ENCODE peak calls at places on chromosomes 1 and 21, in six cellular contexts. U is RWPE2, C is psoas muscle, K is sigmoid colon, V is neuronal stem cell, R is A549. J is an unnamed sample. For H3K4me1, the result is how much of the 10 kb centered on the place peaks cover.

GRCh38 chr1:159916240-159917051 is 8.9 kb downstream of the TAGLN2 start:
- DNase-seq in U (no peak), C (no peak), K (no peak), V (peak), R (peak), J (peak)

GRCh38 chr1:160124709-160125478 is 9.3 kb downstream of the ATP1A2 start:
- DNase-seq in U (no peak), C (peak), K (no peak), V (no peak), R (peak), J (no peak)

GRCh38 chr1:164137273-164137947 is 421.6 kb upstream of the PBX1 start:
- DNase-seq in U (no peak), C (no peak), K (no peak), V (no peak), R (no peak), J (no peak)

GRCh38 chr1:183580281-183580682 is 10.0 kb downstream of the NCF2 start:
- DNase-seq in U (no peak), C (no peak), K (no peak), V (no peak), R (peak), J (peak)

GRCh38 chr1:159917533-159917932 is 7.8 kb downstream of the TAGLN2 start:
- DNase-seq in U (no peak), C (no peak), K (no peak), V (no peak), R (no peak), J (no peak)

GRCh38 chr1:15843826-15844572 is 3.5 kb upstream of the SPEN start:
- DNase-seq in U (no peak), C (no peak), K (no peak), V (peak), R (no peak), J (peak)

GRCh38 chr1:52706941-52707926 is 9.1 kb upstream of the COA7 start:
- DNase-seq in U (no peak), C (peak), K (no peak), V (no peak), R (no peak), J (no peak)

GRCh38 chr1:198876371-198876871 is 237.6 kb downstream of the PTPRC start:
- DNase-seq in U (no peak), C (no peak), K (no peak), V (peak), R (no peak), J (peak)

GRCh38 chr1:27372022-27372807 is 2.4 kb downstream of the FCN3 start:
- DNase-seq in U (no peak), C (no peak), K (no peak), V (no peak), R (no peak), J (no peak)

GRCh38 chr21:35988396-35989140 is 71.8 kb downstream of the SETD4 start:
- DNase-seq in U (no peak), C (no peak), K (no peak), V (no peak), R (no peak), J (no peak)

GRCh38 chr1:162040657-162041056 is 17.0 kb upstream of the OLFML2B start:
- DNase-seq in U (no peak), C (no peak), K (no peak), V (no peak), R (peak), J (no peak)

GRCh38 chr1:52328615-52329014 is 37.4 kb downstream of the CC2D1B start:
- DNase-seq in U (no peak), C (no peak), K (no peak), V (no peak), R (no peak), J (no peak)

GRCh38 chr1:21586926-21587601 is 77.8 kb downstream of the ALPL start:
- DNase-seq in U (no peak), C (no peak), K (no peak), V (no peak), R (peak), J (no peak)

GRCh38 chr21:14545906-14546480 is at the start of gene SAMSN1:
- DNase-seq in U (no peak), C (no peak), K (peak), V (no peak), R (no peak), J (no peak)

GRCh38 chr1:195604287-195604686 is 1004.0 kb downstream of the KCNT2 start:
- DNase-seq in U (no peak), C (no peak), K (no peak), V (no peak), R (peak), J (no peak)

GRCh38 chr1:15948600-15949452 is 27.1 kb downstream of the ZBTB17 start:
- DNase-seq in U (no peak), C (peak), K (peak), V (no peak), R (no peak), J (no peak)

GRCh38 chr21:18449586-18449985 is 46.0 kb upstream of the TMPRSS15 start:
- DNase-seq in U (no peak), C (no peak), K (no peak), V (no peak), R (no peak), J (peak)

GRCh38 chr1:239814306-239814881 is 277.3 kb upstream of the FMN2 start:
- DNase-seq in U (peak), C (no peak), K (peak), V (no peak), R (peak), J (no peak)

GRCh38 chr21:25552856-25553255 is 54.4 kb downstream of the MRPL39 start:
- DNase-seq in U (no peak), C (no peak), K (no peak), V (no peak), R (no peak), J (no peak)

GRCh38 chr1:85330206-85330605 is 53.8 kb upstream of the BCL10 start:
- DNase-seq in U (no peak), C (no peak), K (no peak), V (no peak), R (peak), J (no peak)

GRCh38 chr1:189424746-189425331 is 1052.8 kb downstream of the BRINP3 start:
- DNase-seq in U (no peak), C (no peak), K (no peak), V (no peak), R (no peak), J (no peak)

GRCh38 chr1:101284021-101284420 is 47.2 kb downstream of the S1PR1 start:
- DNase-seq in U (no peak), C (no peak), K (no peak), V (no peak), R (no peak), J (peak)

GRCh38 chr1:87024936-87025537 is 110.6 kb downstream of the HS2ST1 start:
- DNase-seq in U (no peak), C (no peak), K (no peak), V (no peak), R (peak), J (peak)

GRCh38 chr1:237953238-237953637 is 62.5 kb upstream of the ZP4 start:
- DNase-seq in U (no peak), C (no peak), K (no peak), V (no peak), R (peak), J (no peak)

GRCh38 chr1:59707216-59707615 is 107.5 kb upstream of the HOOK1 start:
- DNase-seq in U (no peak), C (peak), K (peak), V (no peak), R (peak), J (no peak)

GRCh38 chr1:43438576-43439120 is 15.1 kb downstream of the HYI start:
- DNase-seq in U (no peak), C (no peak), K (peak), V (no peak), R (no peak), J (no peak)

GRCh38 chr1:50846224-50846839 is 113.7 kb downstream of the FAF1 start:
- DNase-seq in U (no peak), C (no peak), K (no peak), V (no peak), R (no peak), J (peak)

GRCh38 chr1:56461158-56462127 is 117.9 kb downstream of the PLPP3 start:
- DNase-seq in U (no peak), C (no peak), K (no peak), V (no peak), R (no peak), J (no peak)

GRCh38 chr1:29256395-29256794 is 20.1 kb downstream of the PTPRU start:
- DNase-seq in U (no peak), C (no peak), K (peak), V (no peak), R (peak), J (no peak)

GRCh38 chr1:117045644-117046043 is 14.5 kb upstream of the TTF2 start:
- DNase-seq in U (no peak), C (no peak), K (no peak), V (no peak), R (no peak), J (peak)

GRCh38 chr1:42177551-42177981 is 13.0 kb upstream of the GUCA2A start:
- DNase-seq in U (no peak), C (no peak), K (no peak), V (no peak), R (no peak), J (no peak)

GRCh38 chr1:54668567-54668966 is 27.0 kb downstream of the MROH7 start:
- DNase-seq in U (no peak), C (no peak), K (no peak), V (no peak), R (no peak), J (no peak)

GRCh38 chr1:164971391-164971790 is 385.1 kb downstream of the LMX1A start:
- DNase-seq in U (no peak), C (no peak), K (no peak), V (no peak), R (no peak), J (no peak)

GRCh38 chr1:172870901-172871606 is 179.7 kb downstream of the TNFSF18 start:
- DNase-seq in U (no peak), C (no peak), K (no peak), V (no peak), R (peak), J (no peak)

GRCh38 chr1:207346562-207346912 is 25.1 kb downstream of the CD55 start:
- DNase-seq in U (no peak), C (peak), K (no peak), V (no peak), R (no peak), J (no peak)

GRCh38 chr1:84370831-84371394 is 27.4 kb upstream of the DNASE2B start:
- DNase-seq in U (no peak), C (no peak), K (no peak), V (no peak), R (peak), J (no peak)

GRCh38 chr1:181630838-181631237 is 147.5 kb downstream of the CACNA1E start:
- DNase-seq in U (no peak), C (no peak), K (no peak), V (no peak), R (no peak), J (no peak)

DNA sequence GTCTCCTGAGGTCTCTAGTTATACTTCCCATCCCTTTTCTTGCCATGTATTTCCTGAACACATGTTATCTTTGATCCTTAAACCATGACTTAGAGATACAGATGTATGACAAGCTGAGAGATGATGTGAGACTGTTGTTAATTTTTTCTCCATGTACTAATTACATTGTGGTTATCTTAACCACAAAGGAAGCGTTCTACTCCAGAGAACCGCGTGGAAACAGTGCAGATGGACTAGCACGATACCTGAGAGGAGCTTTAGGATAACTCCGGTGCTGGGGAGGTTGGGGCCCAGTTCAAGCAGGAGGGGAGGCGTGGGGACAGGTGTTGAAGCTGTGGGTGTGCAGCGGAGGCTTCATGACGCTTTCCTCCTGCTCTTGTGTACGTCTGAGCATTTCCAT is 17.5 kb downstream of the PDE9A start:
- DNase-seq in U (no peak), C (no peak), K (no peak), V (no peak), R (no peak), J (no peak)
- H3K4me1 ChIP-seq in U (under half), C (under half), K (half or more), V (under half), R (under half), J (under half)

DNA sequence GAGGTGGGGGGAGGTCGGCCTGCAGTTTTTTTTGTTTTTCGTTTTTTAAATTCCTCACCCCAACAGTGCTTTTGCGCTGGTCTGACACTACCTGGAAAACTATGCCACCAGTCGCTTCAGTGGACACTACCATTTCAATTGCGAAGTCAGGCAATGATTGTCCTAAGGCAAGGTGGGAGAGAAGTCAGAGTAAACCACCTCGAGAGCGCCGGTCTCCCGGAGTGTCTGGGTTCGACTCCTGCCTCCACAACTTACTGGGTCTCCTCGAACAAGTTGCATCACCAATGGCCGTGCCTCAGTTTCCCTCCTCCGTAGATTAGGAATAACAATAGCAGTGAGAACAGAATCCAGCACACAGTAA is 593 bp upstream of the SLC44A3 start:
- DNase-seq in U (no peak), C (no peak), K (no peak), V (no peak), R (no peak), J (no peak)
- H3K4me1 ChIP-seq in U (under half), C (under half), K (under half), V (under half), R (under half), J (under half)

GRCh38 chr1:79705218-79705617 is 698.7 kb upstream of the ADGRL4 start:
- DNase-seq in U (no peak), C (no peak), K (no peak), V (no peak), R (no peak), J (no peak)

GRCh38 chr1:79711001-79711431 is 704.5 kb upstream of the ADGRL4 start:
- DNase-seq in U (no peak), C (no peak), K (no peak), V (no peak), R (no peak), J (no peak)

GRCh38 chr1:79704067-79704466 is 697.5 kb upstream of the ADGRL4 start:
- DNase-seq in U (no peak), C (no peak), K (no peak), V (no peak), R (no peak), J (no peak)

GRCh38 chr1:79714664-79715063 is 708.1 kb upstream of the ADGRL4 start:
- DNase-seq in U (no peak), C (no peak), K (no peak), V (no peak), R (no peak), J (no peak)

DNA sequence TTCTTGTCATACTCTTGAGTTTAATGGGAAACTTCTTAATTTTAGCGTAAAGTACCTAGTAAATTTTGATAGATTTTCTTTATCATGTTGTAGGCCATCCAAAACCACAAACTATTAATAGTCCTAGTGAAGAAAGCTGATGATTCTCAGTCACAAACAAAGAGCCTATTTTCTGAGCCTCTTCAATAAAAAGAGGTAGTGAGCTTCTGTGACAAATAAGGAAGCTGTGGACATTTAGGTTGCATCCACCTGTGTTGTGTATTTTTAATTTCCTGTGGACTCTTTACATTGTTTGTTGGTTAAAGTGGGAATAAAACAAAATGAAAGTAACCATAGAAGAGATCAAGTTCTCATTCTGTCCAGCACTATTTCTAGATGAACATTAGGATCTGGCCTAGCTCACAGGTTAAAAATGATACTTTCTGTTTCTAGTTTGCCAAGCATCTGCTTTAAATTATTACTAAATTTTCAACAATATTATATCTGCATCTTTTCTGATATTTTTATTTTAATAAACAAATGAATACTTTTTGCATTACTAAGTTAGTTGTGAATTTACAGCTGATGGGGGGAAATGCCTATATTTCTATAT is 702.2 kb upstream of the ADGRL4 start:
- DNase-seq in U (no peak), C (no peak), K (no peak), V (no peak), R (no peak), J (no peak)
- H3K4me1 ChIP-seq in U (under half), C (under half), K (under half), V (under half), R (under half), J (under half)

GRCh38 chr1:235070819-235071218 is 57.8 kb downstream of the TOMM20 start:
- DNase-seq in U (no peak), C (peak), K (no peak), V (no peak), R (no peak), J (no peak)
- H3K4me1 ChIP-seq in U (half or more), C (half or more), K (under half), V (under half), R (half or more), J (under half)

DNA sequence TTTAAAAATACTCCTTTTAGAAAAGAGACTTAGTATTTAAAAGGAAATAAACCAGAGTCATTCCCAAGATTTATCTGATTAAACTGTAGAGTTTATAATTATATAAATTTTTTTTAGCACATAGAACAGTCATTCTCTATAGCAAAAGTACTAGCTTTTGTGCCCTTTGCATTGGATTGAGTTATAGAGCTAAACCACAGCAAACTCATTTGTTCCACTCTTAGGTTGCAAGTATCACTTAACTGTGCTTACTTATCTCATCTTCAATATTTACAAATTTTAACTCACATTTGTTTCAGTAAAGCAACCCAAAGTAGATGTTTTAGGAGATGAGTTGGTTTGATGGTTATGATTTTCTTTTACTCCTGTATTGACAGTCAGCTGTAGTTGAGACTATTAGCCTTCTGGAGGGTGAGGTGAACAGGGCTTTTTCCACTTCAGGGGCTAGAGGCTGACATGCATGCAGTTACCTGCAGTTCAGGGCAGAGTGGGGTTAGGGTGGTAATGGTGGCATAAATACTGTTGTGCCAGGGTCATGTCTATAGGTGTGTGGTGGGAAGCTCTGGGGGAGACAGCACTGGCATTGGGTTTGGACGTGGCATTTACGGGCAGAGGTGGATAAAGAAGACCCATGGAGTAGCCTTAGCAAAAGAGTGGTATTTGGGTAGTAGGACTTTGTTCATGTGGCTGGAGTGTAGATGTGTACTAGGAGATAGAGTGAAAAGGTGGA is 42.1 kb downstream of the DYRK1A start:
- DNase-seq in U (no peak), C (no peak), K (no peak), V (no peak), R (no peak), J (no peak)
- H3K4me1 ChIP-seq in U (under half), C (half or more), K (half or more), V (under half), R (under half), J (under half)

J was measured in HAP-1.